ENCODE peak calls at places on chromosomes 5 and 9, in eight cellular contexts. N is CD8-positive, alpha-beta memory T cell; T is Daoy; A is amniotic stem cell; Y is HFFc6; V is hypothalamus; M is DMS79; R is stimulated activated naive CD4-positive, alpha-beta T cell. D is an unnamed sample.

GRCh38 chr9:113164536-113165300 is 13.9 kb downstream of the SLC31A2 start:
- DNase-seq in T (no peak), A (no peak), Y (peak), N (no peak), V (peak), M (no peak), R (no peak), D (peak)

GRCh38 chr5:173673295-173674170 is 57.1 kb upstream of the BOD1 start:
- DNase-seq in R (no peak), Y (no peak), A (no peak), T (no peak), N (no peak), M (no peak), V (no peak), D (peak)

GRCh38 chr5:142059304-142059940 is 46.6 kb upstream of the GNPDA1 start:
- DNase-seq in A (no peak), N (no peak), R (no peak), Y (peak), V (no peak), T (no peak), M (no peak), D (no peak)

GRCh38 chr5:143249851-143250250 is 153.6 kb downstream of the NR3C1 start:
- DNase-seq in T (no peak), N (no peak), Y (no peak), A (no peak), R (no peak), M (no peak), V (no peak), D (no peak)

GRCh38 chr9:111232997-111233790 is 96.8 kb downstream of the OR2K2 start:
- DNase-seq in T (no peak), V (no peak), N (no peak), A (no peak), M (no peak), R (no peak), Y (no peak), D (no peak)

GRCh38 chr5:17413691-17414090 is 84.3 kb upstream of the TAF11L2 start:
- DNase-seq in N (no peak), R (no peak), M (no peak), T (no peak), A (no peak), V (no peak), Y (no peak), D (no peak)

GRCh38 chr5:141746395-141746794 is 64.4 kb upstream of the ARAP3 start:
- DNase-seq in R (no peak), N (no peak), A (no peak), Y (no peak), T (no peak), V (no peak), M (no peak), D (no peak)

GRCh38 chr5:133086366-133086875 is 34.6 kb downstream of the HSPA4 start:
- DNase-seq in A (no peak), M (no peak), T (no peak), N (no peak), Y (no peak), R (no peak), V (no peak), D (no peak)

GRCh38 chr5:169089343-169089742 is 211.6 kb downstream of the SLIT3 start:
- DNase-seq in T (no peak), M (no peak), A (no peak), Y (no peak), N (no peak), V (no peak), R (no peak), D (no peak)

GRCh38 chr5:37054391-37054790 is 177.8 kb downstream of the NIPBL start:
- DNase-seq in V (no peak), R (no peak), M (no peak), Y (no peak), A (no peak), T (no peak), N (no peak), D (no peak)

GRCh38 chr5:154191467-154192261 is 1.1 kb downstream of the GALNT10 start:
- DNase-seq in N (no peak), A (no peak), R (peak), Y (peak), V (no peak), T (peak), M (no peak), D (no peak)

GRCh38 chr9:126377521-126377920 is 50.9 kb downstream of the MVB12B start:
- DNase-seq in T (no peak), Y (no peak), V (peak), M (no peak), A (no peak), R (no peak), N (no peak), D (peak)